ENCODE peak calls at places on chromosome 22, in five cellular contexts. V is cardiac fibroblast, Q is GM10248, M is chondrocyte, R is epithelial cell of esophagus. D is an unnamed sample.

GRCh38 chr22:22408731-22409696 is 99.5 kb downstream of the ZNF280B start:
- DNase-seq in V (peak), Q (peak), M (no peak), R (peak), D (peak)

GRCh38 chr22:30806391-30806861 is 111.8 kb downstream of the OSBP2 start:
- DNase-seq in V (peak), Q (no peak), M (no peak), R (peak), D (no peak)

GRCh38 chr22:17972385-17973181 is 51.8 kb downstream of the MICAL3 start:
- DNase-seq in V (peak), Q (no peak), M (no peak), R (peak), D (no peak)

GRCh38 chr22:28772633-28773460 is at the start of gene CCDC117:
- DNase-seq in V (peak), Q (peak), M (peak), R (peak), D (peak)

GRCh38 chr22:49372111-49372529 is 455.6 kb downstream of the BRD1 start:
- DNase-seq in V (no peak), Q (no peak), M (peak), R (no peak), D (no peak)

GRCh38 chr22:22235564-22235963 is 9.0 kb upstream of the VPREB1 start:
- DNase-seq in V (peak), Q (peak), M (no peak), R (peak), D (peak)

GRCh38 chr22:21755855-21756284 is 20.3 kb upstream of the YPEL1 start:
- DNase-seq in V (peak), Q (peak), M (peak), R (peak), D (peak)

GRCh38 chr22:38706885-38707180 is 1.1 kb downstream of the GTPBP1 start:
- DNase-seq in V (peak), Q (no peak), M (no peak), R (peak), D (no peak)

GRCh38 chr22:49208003-49208402 is 619.7 kb downstream of the BRD1 start:
- DNase-seq in V (no peak), Q (no peak), M (peak), R (no peak), D (no peak)

GRCh38 chr22:31244044-31244942 is 32.2 kb downstream of the LIMK2 start:
- DNase-seq in V (peak), Q (no peak), M (peak), R (peak), D (no peak)

GRCh38 chr22:28108851-28109250 is 189.8 kb upstream of the PITPNB start:
- DNase-seq in V (no peak), Q (no peak), M (no peak), R (no peak), D (no peak)

GRCh38 chr22:37242395-37242918 is 1.6 kb downstream of the RAC2 start:
- DNase-seq in V (peak), Q (peak), M (peak), R (peak), D (peak)

GRCh38 chr22:49291169-49291568 is 536.5 kb downstream of the BRD1 start:
- DNase-seq in V (no peak), Q (no peak), M (peak), R (no peak), D (no peak)

GRCh38 chr22:37496651-37497599 is 10.7 kb upstream of the MFNG start:
- DNase-seq in V (peak), Q (no peak), M (no peak), R (peak), D (no peak)

GRCh38 chr22:22111267-22111751 is 128.7 kb upstream of the TOP3B start:
- DNase-seq in V (peak), Q (peak), M (no peak), R (peak), D (peak)

GRCh38 chr22:29369460-29369859 is 18.9 kb downstream of the AP1B1 start:
- DNase-seq in V (peak), Q (no peak), M (no peak), R (peak), D (no peak)

DNA sequence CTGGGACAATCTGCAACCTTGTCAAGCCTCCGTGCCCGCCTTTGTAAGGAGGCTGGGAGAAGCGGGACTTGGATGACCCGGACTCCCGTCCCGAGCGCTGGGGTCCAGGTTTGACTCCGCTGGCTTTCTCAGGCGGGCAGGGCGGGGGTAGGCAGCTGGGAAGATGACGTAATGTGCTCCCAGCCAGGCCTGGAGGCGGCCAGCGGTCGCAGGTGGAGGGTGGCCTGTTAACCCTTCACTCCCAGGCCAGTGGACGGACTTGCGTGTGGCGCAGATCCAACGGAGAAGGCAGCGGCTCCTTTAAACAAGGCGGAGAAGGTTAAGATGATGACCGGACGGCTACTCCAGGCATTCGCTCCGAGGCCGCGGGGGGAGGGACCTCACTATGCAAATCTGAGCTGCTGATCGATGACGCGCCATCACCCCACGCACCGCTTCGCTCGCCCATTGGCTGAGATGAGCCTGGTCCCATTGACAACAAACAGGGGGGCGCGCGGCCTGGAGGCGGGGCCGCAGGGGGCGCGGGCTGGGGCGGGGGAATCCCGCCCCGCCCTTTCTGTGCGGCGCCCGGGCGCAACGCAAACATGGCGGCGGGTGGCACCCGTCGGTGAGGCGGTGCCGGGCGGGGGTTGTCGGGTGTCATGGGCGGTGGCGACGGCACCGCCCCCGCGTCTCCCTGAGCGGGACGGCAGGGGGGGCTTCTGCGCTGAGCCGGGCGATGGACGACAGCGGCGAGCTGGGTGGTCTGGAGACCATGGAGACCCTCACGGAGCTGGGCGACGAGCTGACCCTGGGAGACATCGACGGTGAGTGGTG is at the start of gene SREBF2:
- DNase-seq in V (peak), Q (peak), M (peak), R (peak), D (peak)
- TF ChIP-seq CTCF in V (no peak), Q (no peak), M (no peak), R (no peak), D (no peak)

DNA sequence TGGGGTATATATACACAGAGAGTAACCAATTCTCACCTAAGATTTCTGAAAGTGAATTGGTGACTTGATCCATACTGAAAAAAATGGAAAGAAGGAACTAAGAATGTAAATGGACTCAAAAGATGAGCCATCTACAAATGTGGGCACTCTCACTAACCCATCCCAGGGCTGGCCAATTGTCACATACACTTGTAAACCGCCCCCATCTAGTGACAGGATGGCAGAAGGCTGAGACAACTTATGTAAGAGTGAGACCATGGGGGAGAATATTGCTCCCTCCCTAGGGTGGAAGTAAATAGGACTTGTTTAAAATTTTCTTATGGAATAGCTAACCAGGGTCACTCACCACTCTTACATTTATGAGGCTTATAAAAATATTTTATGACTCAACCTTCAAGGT is 377.1 kb upstream of the ISX start:
- DNase-seq in V (no peak), Q (no peak), M (no peak), R (no peak), D (no peak)
- TF ChIP-seq CTCF in V (no peak), Q (no peak), M (no peak), R (no peak), D (no peak)

DNA sequence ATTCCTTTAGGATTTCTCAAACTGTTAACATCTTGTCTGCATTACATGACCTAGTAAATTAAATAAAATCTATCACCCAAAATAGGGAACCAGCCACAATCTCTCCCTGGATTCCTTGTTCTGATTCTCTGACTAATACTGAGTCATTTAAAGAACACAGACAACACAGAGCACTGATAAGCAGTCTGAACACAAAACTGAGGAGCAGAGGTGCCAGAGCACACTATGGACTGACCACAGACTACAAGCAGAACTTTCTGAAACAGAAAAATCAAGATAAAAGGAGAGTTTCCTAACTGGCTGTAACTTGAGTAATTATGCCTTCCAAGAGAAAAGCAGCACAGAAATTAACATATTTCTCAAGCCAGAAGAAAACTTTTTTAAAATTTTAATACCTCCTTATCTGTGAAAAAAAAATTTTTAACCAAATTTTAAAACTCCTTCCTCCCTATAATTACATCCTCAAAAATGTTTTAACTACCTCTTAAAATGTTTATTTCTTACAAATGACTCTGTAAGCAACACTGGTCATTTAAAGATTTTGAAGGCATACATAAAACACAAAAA is 128.9 kb downstream of the SGSM3 start:
- DNase-seq in V (peak), Q (peak), M (no peak), R (peak), D (peak)
- TF ChIP-seq CTCF in V (no peak), Q (no peak), M (no peak), R (no peak), D (no peak)

DNA sequence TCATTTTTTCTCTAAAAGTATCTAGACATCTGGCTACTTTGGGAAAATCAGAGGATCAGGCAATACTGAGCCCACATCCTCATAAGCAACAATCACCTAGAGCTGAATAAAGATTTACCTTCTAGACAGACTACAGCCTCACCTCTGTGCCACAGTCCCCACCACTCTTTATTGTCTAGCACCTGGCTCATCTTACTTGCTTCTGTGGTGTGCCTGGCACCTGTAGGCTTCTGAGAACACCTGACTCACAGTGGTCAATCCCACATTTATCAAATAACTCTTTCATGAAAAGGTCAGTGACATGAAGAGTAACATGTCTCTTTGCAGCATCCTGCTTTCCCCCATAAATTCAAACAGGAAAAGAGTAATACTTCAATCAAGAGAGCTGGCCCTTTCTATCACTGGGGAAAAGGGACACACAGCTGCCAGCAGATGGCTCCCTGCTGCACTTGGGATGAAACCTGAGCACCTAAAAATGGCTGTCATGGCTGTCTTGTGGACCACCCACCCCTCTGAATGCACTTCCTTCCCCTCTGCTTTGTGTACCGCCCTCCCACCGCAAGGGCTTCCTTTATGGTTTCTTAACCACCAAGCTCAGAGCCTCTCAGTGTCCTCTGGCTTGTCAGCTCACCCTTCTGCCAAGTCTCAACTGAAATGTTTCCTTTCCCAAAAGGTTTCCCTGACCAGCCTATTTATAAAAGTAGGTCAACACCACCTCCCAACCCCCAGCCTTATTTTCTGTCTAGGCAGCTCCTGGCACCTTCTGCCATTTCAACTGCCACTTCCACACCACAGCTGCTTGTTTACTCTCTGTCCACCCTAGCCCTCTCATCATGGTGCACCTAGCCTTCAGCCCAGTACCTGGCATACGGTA is 9.3 kb downstream of the TFIP11 start:
- DNase-seq in V (peak), Q (peak), M (no peak), R (peak), D (peak)
- TF ChIP-seq CTCF in V (peak), Q (peak), M (peak), R (peak), D (peak)

GRCh38 chr22:45496451-45496941 is 6.2 kb upstream of the FBLN1 start:
- DNase-seq in V (no peak), Q (no peak), M (peak), R (no peak), D (no peak)
- TF ChIP-seq CTCF in V (no peak), Q (no peak), M (no peak), R (no peak), D (no peak)

DNA sequence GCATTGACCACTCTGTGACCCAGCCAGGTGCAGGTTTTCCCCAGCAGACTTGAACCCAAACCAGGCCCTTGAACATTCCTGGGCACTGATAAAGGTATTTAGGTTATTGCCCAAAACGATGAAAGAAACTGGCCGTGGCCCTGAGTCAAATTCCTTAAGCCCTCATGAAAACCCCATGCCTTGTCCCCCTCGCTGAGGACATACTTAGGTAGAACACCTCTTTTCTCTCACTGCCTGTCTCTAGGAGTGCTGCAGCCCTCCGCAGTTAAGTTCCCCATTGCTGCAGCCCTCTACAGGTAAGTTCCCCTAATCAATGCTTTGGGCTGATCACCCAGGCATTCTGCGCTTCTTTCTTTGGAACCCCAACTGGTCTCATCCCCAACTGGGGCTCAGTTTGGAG is 961.6 kb downstream of the TBC1D22A start:
- DNase-seq in V (no peak), Q (no peak), M (no peak), R (no peak), D (no peak)
- TF ChIP-seq CTCF in V (no peak), Q (no peak), M (no peak), R (no peak), D (no peak)

GRCh38 chr22:24977370-24978230 is 25.1 kb downstream of the KIAA1671 start:
- DNase-seq in V (peak), Q (no peak), M (no peak), R (peak), D (no peak)
- TF ChIP-seq CTCF in V (no peak), Q (no peak), M (no peak), R (no peak), D (no peak)

GRCh38 chr22:42880815-42881214 is 23.7 kb upstream of the ARFGAP3 start:
- DNase-seq in V (no peak), Q (no peak), M (no peak), R (no peak), D (no peak)
- TF ChIP-seq CTCF in V (peak), Q (peak), M (peak), R (no peak), D (peak)

GRCh38 chr22:20133930-20134549 is 2.4 kb downstream of the ZDHHC8 start:
- DNase-seq in V (no peak), Q (no peak), M (no peak), R (no peak), D (no peak)
- TF ChIP-seq CTCF in V (no peak), Q (no peak), M (no peak), R (no peak), D (no peak)

GRCh38 chr22:43477151-43477725 is 65.4 kb downstream of the MPPED1 start:
- DNase-seq in V (no peak), Q (no peak), M (peak), R (no peak), D (no peak)

GRCh38 chr22:43478621-43479285 is 66.9 kb downstream of the MPPED1 start:
- DNase-seq in V (no peak), Q (no peak), M (peak), R (no peak), D (no peak)

GRCh38 chr22:43479311-43479710 is 67.5 kb downstream of the MPPED1 start:
- DNase-seq in V (no peak), Q (no peak), M (peak), R (no peak), D (no peak)

GRCh38 chr22:43476751-43477150 is 64.9 kb downstream of the MPPED1 start:
- DNase-seq in V (no peak), Q (no peak), M (no peak), R (no peak), D (no peak)

DNA sequence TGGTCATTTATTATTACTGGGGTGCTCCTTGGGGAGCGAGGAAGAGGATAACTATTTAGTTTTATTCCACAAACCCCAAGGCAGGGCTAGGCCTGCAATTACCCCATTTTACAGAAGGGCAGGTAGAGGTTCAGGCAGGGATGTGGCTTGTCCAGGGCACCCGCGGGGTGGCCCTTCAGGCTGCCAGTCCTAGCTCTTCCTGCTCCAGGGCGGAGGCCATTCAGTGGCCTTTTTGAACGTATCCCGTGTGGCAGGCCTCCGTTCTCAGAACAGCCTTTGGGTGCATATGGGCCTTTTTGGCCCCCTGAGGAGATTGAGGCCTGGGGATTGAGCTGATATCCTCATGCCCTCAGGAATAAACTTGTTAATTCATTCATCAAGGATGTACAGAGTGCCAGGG is 66.2 kb downstream of the MPPED1 start:
- DNase-seq in V (no peak), Q (no peak), M (no peak), R (no peak), D (no peak)
- TF ChIP-seq CTCF in V (no peak), Q (no peak), M (no peak), R (no peak), D (no peak)